ENCODE peak calls at places on chromosome 15, in six cellular contexts. O is epithelial cell of esophagus; D is activated naive CD4-positive, alpha-beta T cell treated with anti-CD3 and anti-CD28 coated beads, Interleukin-2, amount 10 ng/mL, durations not matched to agents 7 days and 5 days; Z is NCI-H2081; K is mucosa of descending colon; F is AG10803. P is an unnamed sample.

GRCh38 chr15:40999190-40999589 is 45.9 kb downstream of the CHAC1 start:
- DNase-seq in Z (no peak), D (no peak), K (no peak), F (peak), O (peak), P (no peak)

GRCh38 chr15:51731549-51732267 is 5.7 kb downstream of the LYSMD2 start:
- DNase-seq in D (peak), K (no peak), O (no peak), F (no peak), Z (no peak), P (peak)

GRCh38 chr15:82968066-82968465 is 15.5 kb upstream of the HOMER2 start:
- DNase-seq in F (peak), K (no peak), O (no peak), Z (no peak), D (no peak), P (no peak)

GRCh38 chr15:64122936-64123351 is 27.2 kb downstream of the SNX1 start:
- DNase-seq in F (no peak), O (no peak), K (no peak), D (no peak), Z (no peak), P (no peak)

GRCh38 chr15:48722764-48723661 is 77.5 kb upstream of the FBN1 start:
- DNase-seq in K (no peak), D (no peak), O (peak), F (peak), Z (no peak), P (no peak)

GRCh38 chr15:51004103-51004536 is 90.6 kb downstream of the TNFAIP8L3 start:
- DNase-seq in F (peak), Z (no peak), K (no peak), O (peak), D (no peak), P (no peak)

GRCh38 chr15:33013827-33014445 is 180.6 kb downstream of the FMN1 start:
- DNase-seq in K (no peak), D (no peak), Z (no peak), O (peak), F (peak), P (no peak)

GRCh38 chr15:99361541-99362185 is 110.4 kb downstream of the LRRC28 start:
- DNase-seq in K (no peak), F (peak), D (no peak), Z (no peak), O (peak), P (no peak)

GRCh38 chr15:89766357-89767311 is 9.5 kb upstream of the MESP2 start:
- DNase-seq in Z (no peak), K (peak), D (no peak), F (no peak), O (no peak), P (no peak)

GRCh38 chr15:73375755-73376305 is 7.1 kb upstream of the HCN4 start:
- DNase-seq in O (no peak), F (no peak), D (no peak), K (no peak), Z (peak), P (no peak)

GRCh38 chr15:51760805-51761204 is 9.4 kb downstream of the TMOD2 start:
- DNase-seq in K (no peak), F (no peak), D (no peak), Z (no peak), O (no peak), P (no peak)

GRCh38 chr15:25247418-25248030 is 191.3 kb downstream of the UBE3A start:
- DNase-seq in O (no peak), K (peak), D (no peak), F (no peak), Z (no peak), P (no peak)

GRCh38 chr15:85100186-85100937 is 118.7 kb downstream of the PDE8A start:
- DNase-seq in F (no peak), K (no peak), D (peak), Z (no peak), O (peak), P (peak)

GRCh38 chr15:83322061-83322460 is 37.6 kb upstream of the BNC1 start:
- DNase-seq in Z (no peak), O (peak), K (no peak), D (no peak), F (no peak), P (no peak)

GRCh38 chr15:61049934-61050333 is 179.2 kb downstream of the RORA start:
- DNase-seq in Z (no peak), K (no peak), O (peak), D (no peak), F (no peak), P (no peak)

GRCh38 chr15:85316244-85316934 is 64.0 kb upstream of the AKAP13 start:
- DNase-seq in Z (no peak), F (peak), K (no peak), O (no peak), D (peak), P (peak)

GRCh38 chr15:91710072-91710471 is 143.4 kb upstream of the SLCO3A1 start:
- DNase-seq in D (no peak), K (no peak), F (no peak), Z (no peak), O (peak), P (no peak)

GRCh38 chr15:37016287-37016686 is 84.1 kb downstream of the MEIS2 start:
- DNase-seq in Z (no peak), O (no peak), F (peak), K (no peak), D (no peak), P (no peak)

GRCh38 chr15:58434334-58434888 is 2.6 kb downstream of the LIPC start:
- DNase-seq in O (no peak), K (no peak), D (no peak), F (no peak), Z (no peak), P (no peak)

GRCh38 chr15:60044636-60045273 is 40.6 kb downstream of the FOXB1 start:
- DNase-seq in F (no peak), D (peak), K (no peak), Z (no peak), O (no peak), P (peak)

GRCh38 chr15:57320543-57321220 is 55.6 kb upstream of the CGNL1 start:
- DNase-seq in Z (no peak), K (no peak), O (no peak), F (peak), D (no peak), P (no peak)

GRCh38 chr15:91922701-91923279 is 69.3 kb downstream of the SLCO3A1 start:
- DNase-seq in K (no peak), D (no peak), O (no peak), Z (peak), F (no peak), P (no peak)

GRCh38 chr15:58462547-58462946 is 30.8 kb downstream of the LIPC start:
- DNase-seq in Z (no peak), O (peak), D (no peak), F (no peak), K (peak), P (no peak)

GRCh38 chr15:23857028-23857641 is 170.0 kb upstream of the NDN start:
- DNase-seq in O (peak), Z (peak), D (no peak), K (no peak), F (peak), P (no peak)

GRCh38 chr15:58934521-58934920 is 1.0 kb upstream of the SLTM start:
- DNase-seq in O (peak), K (no peak), Z (no peak), F (no peak), D (no peak), P (no peak)

GRCh38 chr15:101489633-101490407 is at the start of gene PCSK6:
- DNase-seq in O (peak), F (no peak), D (peak), Z (peak), K (no peak), P (peak)

GRCh38 chr15:35559683-35560082 is 13.7 kb upstream of the DPH6 start:
- DNase-seq in Z (no peak), K (no peak), D (no peak), O (no peak), F (no peak), P (no peak)

GRCh38 chr15:39936187-39936586 is 2.3 kb downstream of the EIF2AK4 start:
- DNase-seq in Z (no peak), O (peak), D (no peak), K (no peak), F (peak), P (no peak)

GRCh38 chr15:66908503-66909095 is 156.8 kb upstream of the SMAD3 start:
- DNase-seq in F (peak), O (no peak), Z (no peak), K (no peak), D (no peak), P (no peak)

GRCh38 chr15:100602822-100603393 is 519 bp downstream of the ASB7 start:
- DNase-seq in D (peak), O (peak), F (peak), K (no peak), Z (no peak), P (peak)

GRCh38 chr15:90716317-90716975 is 700 bp upstream of the BLM start:
- DNase-seq in Z (no peak), K (no peak), F (peak), O (no peak), D (no peak), P (no peak)

GRCh38 chr15:95095250-95095649 is 863.9 kb downstream of the MCTP2 start:
- DNase-seq in Z (no peak), O (no peak), D (no peak), K (no peak), F (no peak), P (no peak)

GRCh38 chr15:90836296-90836871 is 32.0 kb upstream of the FURIN start:
- DNase-seq in O (peak), K (peak), F (peak), Z (no peak), D (no peak), P (no peak)

GRCh38 chr15:36814708-36815107 is 235.3 kb downstream of the CDIN1 start:
- DNase-seq in D (no peak), Z (no peak), K (no peak), O (peak), F (peak), P (no peak)

GRCh38 chr15:76059320-76060097 is at the start of gene TMEM266:
- DNase-seq in K (peak), F (no peak), D (peak), O (peak), Z (peak), P (peak)

GRCh38 chr15:61116830-61117229 is 112.3 kb downstream of the RORA start:
- DNase-seq in D (no peak), F (no peak), O (no peak), K (no peak), Z (peak), P (no peak)

GRCh38 chr15:81189583-81190283 is 6.9 kb upstream of the IL16 start:
- DNase-seq in Z (no peak), F (peak), D (no peak), K (no peak), O (peak), P (no peak)